ENCODE peak calls at places on chromosome 14, in five cellular contexts. One of them, this sample, is unnamed.
A peak's percentile ranks its signal among the peaks of the same experiment; 100 is the strongest.

GRCh38 chr14:103123128-103123633 is at the start of gene TNFAIP2:
- DNase-seq in fibroblast of lung: no peak
- DNase-seq in brain microvascular endothelial cell: no peak
- DNase-seq in IMR-90: no peak
- DNase-seq in GM12878: no peak
- DNase-seq in this sample: no peak

GRCh38 chr14:64515053-64515452 is 10.5 kb downstream of the ZBTB1 start:
- DNase-seq in GM12878: no peak
- DNase-seq in brain microvascular endothelial cell: no peak
- DNase-seq in IMR-90: no peak
- DNase-seq in fibroblast of lung: no peak
- DNase-seq in this sample: no peak

GRCh38 chr14:102645746-102646440 is 53.4 kb downstream of the RCOR1 start:
- DNase-seq in GM12878: no peak
- DNase-seq in IMR-90: peak; percentile 23
- DNase-seq in brain microvascular endothelial cell: no peak
- DNase-seq in fibroblast of lung: no peak
- DNase-seq in this sample: no peak

GRCh38 chr14:83744901-83745300 is 1785.0 kb upstream of the FLRT2 start:
- DNase-seq in fibroblast of lung: no peak
- DNase-seq in brain microvascular endothelial cell: no peak
- DNase-seq in GM12878: no peak
- DNase-seq in IMR-90: peak; percentile 55
- DNase-seq in this sample: no peak

GRCh38 chr14:61444215-61444768 is 122.9 kb downstream of the PRKCH start:
- DNase-seq in IMR-90: no peak
- DNase-seq in fibroblast of lung: peak; percentile 47
- DNase-seq in brain microvascular endothelial cell: no peak
- DNase-seq in GM12878: no peak
- DNase-seq in this sample: no peak

GRCh38 chr14:36570065-36570464 is 12.3 kb downstream of the NKX2-8 start:
- DNase-seq in IMR-90: no peak
- DNase-seq in GM12878: no peak
- DNase-seq in brain microvascular endothelial cell: no peak
- DNase-seq in fibroblast of lung: no peak
- DNase-seq in this sample: no peak

GRCh38 chr14:59583755-59584154 is 7.1 kb upstream of the CCDC175 start:
- DNase-seq in brain microvascular endothelial cell: peak; percentile 56
- DNase-seq in IMR-90: peak; percentile 47
- DNase-seq in GM12878: no peak
- DNase-seq in fibroblast of lung: peak; percentile 25
- DNase-seq in this sample: no peak

GRCh38 chr14:104750658-104751057 is 2.3 kb upstream of the SIVA1 start:
- DNase-seq in brain microvascular endothelial cell: no peak
- DNase-seq in IMR-90: no peak
- DNase-seq in GM12878: no peak
- DNase-seq in fibroblast of lung: no peak
- DNase-seq in this sample: no peak

GRCh38 chr14:61611880-61612630 is 83.3 kb upstream of the HIF1A start:
- DNase-seq in brain microvascular endothelial cell: no peak
- DNase-seq in GM12878: no peak
- DNase-seq in fibroblast of lung: no peak
- DNase-seq in IMR-90: peak; percentile 50
- DNase-seq in this sample: no peak

GRCh38 chr14:86646688-86647687 is 1117.0 kb downstream of the FLRT2 start:
- DNase-seq in brain microvascular endothelial cell: no peak
- DNase-seq in GM12878: no peak
- DNase-seq in IMR-90: peak; percentile 70
- DNase-seq in fibroblast of lung: peak; percentile 68
- DNase-seq in this sample: no peak

GRCh38 chr14:61620130-61620946 is 75.0 kb upstream of the HIF1A start:
- DNase-seq in GM12878: peak; percentile 35
- DNase-seq in brain microvascular endothelial cell: peak; percentile 57
- DNase-seq in IMR-90: peak; percentile 89
- DNase-seq in fibroblast of lung: peak; percentile 96
- DNase-seq in this sample: peak; percentile 83

GRCh38 chr14:100896369-100897060 is 7.0 kb downstream of the RTL1 start:
- DNase-seq in GM12878: no peak
- DNase-seq in brain microvascular endothelial cell: no peak
- DNase-seq in IMR-90: no peak
- DNase-seq in fibroblast of lung: no peak
- DNase-seq in this sample: no peak

GRCh38 chr14:52738409-52738808 is 8.4 kb downstream of the STYX start:
- DNase-seq in fibroblast of lung: no peak
- DNase-seq in IMR-90: no peak
- DNase-seq in GM12878: no peak
- DNase-seq in brain microvascular endothelial cell: no peak
- DNase-seq in this sample: no peak

GRCh38 chr14:31968107-31968810 is 108.8 kb upstream of the ARHGAP5 start:
- DNase-seq in GM12878: peak; percentile 19
- DNase-seq in brain microvascular endothelial cell: no peak
- DNase-seq in IMR-90: peak; percentile 45
- DNase-seq in fibroblast of lung: no peak
- DNase-seq in this sample: no peak

GRCh38 chr14:34424488-34424887 is 37.6 kb downstream of the SPTSSA start:
- DNase-seq in IMR-90: no peak
- DNase-seq in GM12878: no peak
- DNase-seq in fibroblast of lung: no peak
- DNase-seq in brain microvascular endothelial cell: no peak
- DNase-seq in this sample: no peak

GRCh38 chr14:37587438-37587837 is 7.6 kb downstream of the FOXA1 start:
- DNase-seq in GM12878: no peak
- DNase-seq in fibroblast of lung: no peak
- DNase-seq in brain microvascular endothelial cell: no peak
- DNase-seq in IMR-90: no peak
- DNase-seq in this sample: no peak

GRCh38 chr14:80315681-80316080 is 104.4 kb upstream of the DIO2 start:
- DNase-seq in brain microvascular endothelial cell: no peak
- DNase-seq in GM12878: no peak
- DNase-seq in fibroblast of lung: no peak
- DNase-seq in IMR-90: peak; percentile 42
- DNase-seq in this sample: peak; percentile 52

GRCh38 chr14:70658899-70659298 is 17.2 kb downstream of the TTC9 start:
- DNase-seq in fibroblast of lung: no peak
- DNase-seq in GM12878: no peak
- DNase-seq in IMR-90: no peak
- DNase-seq in brain microvascular endothelial cell: no peak
- DNase-seq in this sample: no peak

DNA sequence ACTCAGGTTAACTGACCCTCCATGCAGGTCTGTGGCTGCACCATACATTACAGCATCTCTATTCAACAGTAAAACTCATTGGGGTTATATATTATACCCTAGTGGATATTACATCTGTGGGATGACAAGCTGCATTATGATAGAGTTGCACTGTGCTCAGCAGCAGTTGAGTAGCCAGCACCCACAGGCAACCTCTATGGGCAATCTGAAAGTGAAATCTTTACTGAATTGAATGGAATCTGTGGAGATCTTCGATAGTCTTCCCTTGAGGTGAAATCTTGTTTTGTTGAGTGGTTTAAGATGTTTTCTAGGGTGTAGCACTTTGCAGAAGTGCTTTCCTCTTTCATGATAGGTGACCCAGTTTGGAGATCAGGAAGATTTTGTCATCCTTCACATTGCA is 389.1 kb downstream of the RAD51B start:
- DNase-seq in brain microvascular endothelial cell: no peak
- DNase-seq in IMR-90: no peak
- DNase-seq in fibroblast of lung: no peak
- DNase-seq in GM12878: no peak
- DNase-seq in this sample: no peak
- H3K4me3 ChIP-seq in brain microvascular endothelial cell: no peak overlapping the region
- H3K4me3 ChIP-seq in IMR-90: no peak overlapping the region
- H3K4me3 ChIP-seq in fibroblast of lung: no peak overlapping the region
- H3K4me3 ChIP-seq in GM12878: no peak overlapping the region
- H3K4me3 ChIP-seq in this sample: no peak overlapping the region

DNA sequence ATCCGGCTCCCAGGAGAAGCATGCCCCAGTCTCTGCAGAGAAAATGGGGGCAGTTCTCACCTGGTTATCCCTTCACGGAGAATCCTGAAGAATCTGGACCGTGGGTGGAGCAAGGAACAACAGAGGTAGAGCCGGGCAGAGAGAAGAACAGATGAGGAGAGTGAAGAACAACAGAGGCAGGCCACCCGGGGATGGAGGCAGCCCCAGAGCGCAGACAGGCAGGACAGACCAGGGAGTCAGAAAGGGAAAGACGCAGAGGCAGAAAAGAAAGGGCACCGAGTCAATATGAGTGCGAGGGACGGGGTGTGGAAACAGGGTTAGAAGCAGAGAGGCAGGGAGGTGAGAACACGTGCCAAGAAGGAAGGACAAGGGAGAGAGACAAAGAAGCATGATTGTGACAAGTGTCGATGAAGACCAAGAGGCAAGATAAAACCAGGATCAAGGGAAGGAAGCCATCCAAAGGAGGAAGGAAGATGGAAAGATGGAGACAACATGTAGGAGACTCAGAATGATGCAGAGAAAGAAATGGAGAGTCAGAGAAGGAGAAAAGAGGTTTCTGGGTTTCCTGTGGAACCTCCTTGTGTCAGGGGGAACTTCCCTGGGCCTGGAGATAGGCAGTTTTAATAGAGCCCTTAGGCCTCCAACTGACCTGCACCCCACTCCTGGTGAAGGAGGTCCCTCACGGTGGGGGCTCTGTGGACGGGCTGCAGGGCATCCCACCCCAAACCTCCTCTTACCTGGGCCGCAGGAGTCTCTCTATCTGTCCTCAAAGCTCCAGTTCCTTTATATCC is at the start of gene MYH6:
- DNase-seq in GM12878: no peak
- DNase-seq in brain microvascular endothelial cell: no peak
- DNase-seq in IMR-90: no peak
- DNase-seq in fibroblast of lung: no peak
- DNase-seq in this sample: no peak
- H3K27me3 ChIP-seq in GM12878: no peaks in the 10 kb centered on the region
- H3K27me3 ChIP-seq in brain microvascular endothelial cell: no peaks in the 10 kb centered on the region
- H3K27me3 ChIP-seq in IMR-90: peaks cover 57% of the 10 kb centered on the region
- H3K27me3 ChIP-seq in fibroblast of lung: peaks cover 6% of the 10 kb centered on the region
- H3K27me3 ChIP-seq in this sample: peaks cover 9% of the 10 kb centered on the region

GRCh38 chr14:76947078-76947837 is 81.2 kb downstream of the IRF2BPL start:
- DNase-seq in GM12878: peak; percentile 67
- DNase-seq in fibroblast of lung: peak; percentile 94
- DNase-seq in brain microvascular endothelial cell: peak; percentile 74
- DNase-seq in IMR-90: peak; percentile 88
- DNase-seq in this sample: no peak
- TF ChIP-seq CTCF in GM12878: peak; percentile 58
- TF ChIP-seq CTCF in fibroblast of lung: peak; percentile 23
- TF ChIP-seq CTCF in brain microvascular endothelial cell: peak; percentile 68
- TF ChIP-seq CTCF in IMR-90: peak; percentile 61
- TF ChIP-seq CTCF in this sample: peak; percentile 65

GRCh38 chr14:94768521-94769412 is 1.1 kb downstream of the GSC start:
- DNase-seq in brain microvascular endothelial cell: no peak
- DNase-seq in IMR-90: no peak
- DNase-seq in GM12878: no peak
- DNase-seq in fibroblast of lung: no peak
- DNase-seq in this sample: no peak
- H3K4me3 ChIP-seq in brain microvascular endothelial cell: peak overlapping the region; percentile 12
- H3K4me3 ChIP-seq in IMR-90: no peak overlapping the region
- H3K4me3 ChIP-seq in GM12878: no peak overlapping the region
- H3K4me3 ChIP-seq in fibroblast of lung: peak overlapping the region; percentile 50
- H3K4me3 ChIP-seq in this sample: peak overlapping the region; percentile 16

GRCh38 chr14:93785423-93785822 is 2.9 kb downstream of the PRIMA1 start:
- DNase-seq in IMR-90: no peak
- DNase-seq in GM12878: no peak
- DNase-seq in brain microvascular endothelial cell: no peak
- DNase-seq in fibroblast of lung: no peak
- DNase-seq in this sample: no peak

GRCh38 chr14:93788557-93789365 is 476 bp upstream of the PRIMA1 start:
- DNase-seq in IMR-90: no peak
- DNase-seq in GM12878: no peak
- DNase-seq in brain microvascular endothelial cell: no peak
- DNase-seq in fibroblast of lung: no peak
- DNase-seq in this sample: no peak

GRCh38 chr14:93788307-93788556 is at the start of gene PRIMA1:
- DNase-seq in brain microvascular endothelial cell: no peak
- DNase-seq in IMR-90: no peak
- DNase-seq in GM12878: no peak
- DNase-seq in fibroblast of lung: no peak
- DNase-seq in this sample: no peak

GRCh38 chr14:93789366-93790130 is 1.3 kb upstream of the PRIMA1 start:
- DNase-seq in brain microvascular endothelial cell: no peak
- DNase-seq in fibroblast of lung: no peak
- DNase-seq in GM12878: no peak
- DNase-seq in IMR-90: no peak
- DNase-seq in this sample: no peak

DNA sequence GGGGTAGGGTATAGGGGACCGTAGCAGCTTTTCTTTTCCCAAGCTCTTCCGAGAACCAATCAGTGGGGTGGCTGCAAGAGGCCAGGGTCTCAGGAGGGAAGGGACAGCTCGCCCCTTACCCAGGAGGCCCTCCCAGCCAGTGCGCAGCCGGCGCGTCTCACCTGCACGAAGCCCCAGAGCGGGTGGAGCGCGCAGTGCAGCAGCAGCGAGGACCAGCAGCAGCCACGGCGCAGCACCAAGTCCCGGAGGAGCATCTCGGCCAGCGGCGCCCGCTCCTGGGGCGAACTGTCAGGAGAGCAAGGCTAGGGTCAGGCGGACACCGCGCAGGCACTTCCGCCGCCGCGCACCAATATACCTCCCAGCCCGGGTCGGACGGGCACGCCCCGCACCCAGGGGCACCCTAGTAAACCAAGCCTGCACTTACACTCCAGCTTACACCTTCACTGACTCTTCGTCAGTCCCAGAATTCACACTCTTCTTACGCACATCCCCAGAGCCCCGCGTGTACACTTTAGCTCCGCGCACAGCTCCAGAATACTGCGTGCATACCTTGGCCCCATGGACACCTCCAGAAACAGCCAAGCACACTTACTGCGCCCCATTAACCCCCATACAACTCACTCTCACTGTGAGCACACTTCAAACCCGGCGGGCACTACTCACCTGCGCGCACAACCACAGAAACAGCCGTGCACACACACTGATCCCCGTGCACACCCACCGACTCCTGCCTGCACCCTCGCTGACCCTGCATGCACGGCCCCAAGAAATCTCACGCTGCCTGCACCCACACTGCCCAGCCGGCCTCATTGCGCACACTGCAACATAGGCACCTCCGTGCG is 599 bp downstream of the PRIMA1 start:
- DNase-seq in fibroblast of lung: no peak
- DNase-seq in GM12878: no peak
- DNase-seq in brain microvascular endothelial cell: no peak
- DNase-seq in IMR-90: no peak
- DNase-seq in this sample: no peak
- H3K27me3 ChIP-seq in fibroblast of lung: no peaks in the 10 kb centered on the region
- H3K27me3 ChIP-seq in GM12878: peaks cover 6% of the 10 kb centered on the region
- H3K27me3 ChIP-seq in brain microvascular endothelial cell: peaks cover 28% of the 10 kb centered on the region
- H3K27me3 ChIP-seq in IMR-90: peaks cover 11% of the 10 kb centered on the region
- H3K27me3 ChIP-seq in this sample: no peaks in the 10 kb centered on the region

This sample was measured in BJ.